ENCODE peak calls at places on chromosomes 1 and 21, in four cellular contexts. One of them, this sample, is unnamed.

GRCh38 chr1:223878598-223879325 is 33.0 kb upstream of the TP53BP2 start:
- DNase-seq in stimulated activated naive CD8-positive, alpha-beta T cell treated with anti-CD3 and anti-CD28 coated beads, Interleukin-15, Interleukin-2, amounts not matched to agents 100 U/mL and 50 U/mL, for 24 hours: no peak
- DNase-seq in activated CD4-positive, alpha-beta T cell treated with anti-CD3 and anti-CD28 coated beads, Interleukin-2, amount 50 U/mL, for 1 hour: no peak
- DNase-seq in GOT3: no peak
- DNase-seq in this sample: no peak

GRCh38 chr1:38000233-38000528 is 5.1 kb downstream of the FHL3 start:
- DNase-seq in stimulated activated naive CD8-positive, alpha-beta T cell treated with anti-CD3 and anti-CD28 coated beads, Interleukin-15, Interleukin-2, amounts not matched to agents 100 U/mL and 50 U/mL, for 24 hours: no peak
- DNase-seq in activated CD4-positive, alpha-beta T cell treated with anti-CD3 and anti-CD28 coated beads, Interleukin-2, amount 50 U/mL, for 1 hour: no peak
- DNase-seq in GOT3: no peak
- DNase-seq in this sample: no peak

GRCh38 chr1:69535490-69535889 is 32.2 kb upstream of the LRRC7 start:
- DNase-seq in stimulated activated naive CD8-positive, alpha-beta T cell treated with anti-CD3 and anti-CD28 coated beads, Interleukin-15, Interleukin-2, amounts not matched to agents 100 U/mL and 50 U/mL, for 24 hours: no peak
- DNase-seq in activated CD4-positive, alpha-beta T cell treated with anti-CD3 and anti-CD28 coated beads, Interleukin-2, amount 50 U/mL, for 1 hour: no peak
- DNase-seq in GOT3: no peak
- DNase-seq in this sample: no peak

GRCh38 chr1:93623875-93624274 is 57.8 kb downstream of the BCAR3 start:
- DNase-seq in stimulated activated naive CD8-positive, alpha-beta T cell treated with anti-CD3 and anti-CD28 coated beads, Interleukin-15, Interleukin-2, amounts not matched to agents 100 U/mL and 50 U/mL, for 24 hours: no peak
- DNase-seq in activated CD4-positive, alpha-beta T cell treated with anti-CD3 and anti-CD28 coated beads, Interleukin-2, amount 50 U/mL, for 1 hour: no peak
- DNase-seq in GOT3: no peak
- DNase-seq in this sample: no peak

GRCh38 chr1:243595527-243596206 is 254.4 kb downstream of the AKT3 start:
- DNase-seq in stimulated activated naive CD8-positive, alpha-beta T cell treated with anti-CD3 and anti-CD28 coated beads, Interleukin-15, Interleukin-2, amounts not matched to agents 100 U/mL and 50 U/mL, for 24 hours: no peak
- DNase-seq in activated CD4-positive, alpha-beta T cell treated with anti-CD3 and anti-CD28 coated beads, Interleukin-2, amount 50 U/mL, for 1 hour: no peak
- DNase-seq in GOT3: no peak
- DNase-seq in this sample: no peak

GRCh38 chr1:2404142-2404889 is 8.0 kb downstream of the PEX10 start:
- DNase-seq in stimulated activated naive CD8-positive, alpha-beta T cell treated with anti-CD3 and anti-CD28 coated beads, Interleukin-15, Interleukin-2, amounts not matched to agents 100 U/mL and 50 U/mL, for 24 hours: no peak
- DNase-seq in activated CD4-positive, alpha-beta T cell treated with anti-CD3 and anti-CD28 coated beads, Interleukin-2, amount 50 U/mL, for 1 hour: no peak
- DNase-seq in GOT3: no peak
- DNase-seq in this sample: no peak

GRCh38 chr1:2255047-2255419 is 26.9 kb downstream of the SKI start:
- DNase-seq in stimulated activated naive CD8-positive, alpha-beta T cell treated with anti-CD3 and anti-CD28 coated beads, Interleukin-15, Interleukin-2, amounts not matched to agents 100 U/mL and 50 U/mL, for 24 hours: no peak
- DNase-seq in activated CD4-positive, alpha-beta T cell treated with anti-CD3 and anti-CD28 coated beads, Interleukin-2, amount 50 U/mL, for 1 hour: no peak
- DNase-seq in GOT3: no peak
- DNase-seq in this sample: no peak

GRCh38 chr1:41455479-41456271 is 28.8 kb downstream of the EDN2 start:
- DNase-seq in stimulated activated naive CD8-positive, alpha-beta T cell treated with anti-CD3 and anti-CD28 coated beads, Interleukin-15, Interleukin-2, amounts not matched to agents 100 U/mL and 50 U/mL, for 24 hours: no peak
- DNase-seq in activated CD4-positive, alpha-beta T cell treated with anti-CD3 and anti-CD28 coated beads, Interleukin-2, amount 50 U/mL, for 1 hour: no peak
- DNase-seq in GOT3: peak; percentile 18
- DNase-seq in this sample: peak; percentile 36

GRCh38 chr21:28280611-28281010 is 712.1 kb downstream of the LTN1 start:
- DNase-seq in stimulated activated naive CD8-positive, alpha-beta T cell treated with anti-CD3 and anti-CD28 coated beads, Interleukin-15, Interleukin-2, amounts not matched to agents 100 U/mL and 50 U/mL, for 24 hours: no peak
- DNase-seq in activated CD4-positive, alpha-beta T cell treated with anti-CD3 and anti-CD28 coated beads, Interleukin-2, amount 50 U/mL, for 1 hour: no peak
- DNase-seq in GOT3: no peak
- DNase-seq in this sample: no peak

GRCh38 chr1:208929575-208929974 is 653.9 kb upstream of the CAMK1G start:
- DNase-seq in stimulated activated naive CD8-positive, alpha-beta T cell treated with anti-CD3 and anti-CD28 coated beads, Interleukin-15, Interleukin-2, amounts not matched to agents 100 U/mL and 50 U/mL, for 24 hours: no peak
- DNase-seq in activated CD4-positive, alpha-beta T cell treated with anti-CD3 and anti-CD28 coated beads, Interleukin-2, amount 50 U/mL, for 1 hour: no peak
- DNase-seq in GOT3: no peak
- DNase-seq in this sample: no peak

GRCh38 chr1:167805041-167805556 is 83.3 kb downstream of the MPZL1 start:
- DNase-seq in stimulated activated naive CD8-positive, alpha-beta T cell treated with anti-CD3 and anti-CD28 coated beads, Interleukin-15, Interleukin-2, amounts not matched to agents 100 U/mL and 50 U/mL, for 24 hours: peak; percentile 24
- DNase-seq in activated CD4-positive, alpha-beta T cell treated with anti-CD3 and anti-CD28 coated beads, Interleukin-2, amount 50 U/mL, for 1 hour: no peak
- DNase-seq in GOT3: no peak
- DNase-seq in this sample: no peak

GRCh38 chr21:29264721-29265120 is 34.0 kb upstream of the BACH1 start:
- DNase-seq in stimulated activated naive CD8-positive, alpha-beta T cell treated with anti-CD3 and anti-CD28 coated beads, Interleukin-15, Interleukin-2, amounts not matched to agents 100 U/mL and 50 U/mL, for 24 hours: no peak
- DNase-seq in activated CD4-positive, alpha-beta T cell treated with anti-CD3 and anti-CD28 coated beads, Interleukin-2, amount 50 U/mL, for 1 hour: no peak
- DNase-seq in GOT3: no peak
- DNase-seq in this sample: no peak

GRCh38 chr1:147201276-147201675 is 23.9 kb downstream of the FMO5 start:
- DNase-seq in stimulated activated naive CD8-positive, alpha-beta T cell treated with anti-CD3 and anti-CD28 coated beads, Interleukin-15, Interleukin-2, amounts not matched to agents 100 U/mL and 50 U/mL, for 24 hours: no peak
- DNase-seq in activated CD4-positive, alpha-beta T cell treated with anti-CD3 and anti-CD28 coated beads, Interleukin-2, amount 50 U/mL, for 1 hour: no peak
- DNase-seq in GOT3: no peak
- DNase-seq in this sample: no peak

GRCh38 chr1:221741364-221741970 is 422 bp downstream of the DUSP10 start:
- DNase-seq in stimulated activated naive CD8-positive, alpha-beta T cell treated with anti-CD3 and anti-CD28 coated beads, Interleukin-15, Interleukin-2, amounts not matched to agents 100 U/mL and 50 U/mL, for 24 hours: peak; percentile 32
- DNase-seq in activated CD4-positive, alpha-beta T cell treated with anti-CD3 and anti-CD28 coated beads, Interleukin-2, amount 50 U/mL, for 1 hour: no peak
- DNase-seq in GOT3: no peak
- DNase-seq in this sample: no peak

GRCh38 chr1:67485046-67485811 is 55.0 kb upstream of the SERBP1 start:
- DNase-seq in stimulated activated naive CD8-positive, alpha-beta T cell treated with anti-CD3 and anti-CD28 coated beads, Interleukin-15, Interleukin-2, amounts not matched to agents 100 U/mL and 50 U/mL, for 24 hours: no peak
- DNase-seq in activated CD4-positive, alpha-beta T cell treated with anti-CD3 and anti-CD28 coated beads, Interleukin-2, amount 50 U/mL, for 1 hour: no peak
- DNase-seq in GOT3: no peak
- DNase-seq in this sample: no peak

GRCh38 chr1:111199881-111200801 is at the start of gene DENND2D:
- DNase-seq in stimulated activated naive CD8-positive, alpha-beta T cell treated with anti-CD3 and anti-CD28 coated beads, Interleukin-15, Interleukin-2, amounts not matched to agents 100 U/mL and 50 U/mL, for 24 hours: peak; percentile 76
- DNase-seq in activated CD4-positive, alpha-beta T cell treated with anti-CD3 and anti-CD28 coated beads, Interleukin-2, amount 50 U/mL, for 1 hour: peak; percentile 61
- DNase-seq in GOT3: no peak
- DNase-seq in this sample: no peak

GRCh38 chr1:203116048-203116810 is 11.3 kb upstream of the ADORA1 start:
- DNase-seq in stimulated activated naive CD8-positive, alpha-beta T cell treated with anti-CD3 and anti-CD28 coated beads, Interleukin-15, Interleukin-2, amounts not matched to agents 100 U/mL and 50 U/mL, for 24 hours: no peak
- DNase-seq in activated CD4-positive, alpha-beta T cell treated with anti-CD3 and anti-CD28 coated beads, Interleukin-2, amount 50 U/mL, for 1 hour: no peak
- DNase-seq in GOT3: no peak
- DNase-seq in this sample: no peak

GRCh38 chr1:118636004-118636403 is 352.1 kb downstream of the TBX15 start:
- DNase-seq in stimulated activated naive CD8-positive, alpha-beta T cell treated with anti-CD3 and anti-CD28 coated beads, Interleukin-15, Interleukin-2, amounts not matched to agents 100 U/mL and 50 U/mL, for 24 hours: no peak
- DNase-seq in activated CD4-positive, alpha-beta T cell treated with anti-CD3 and anti-CD28 coated beads, Interleukin-2, amount 50 U/mL, for 1 hour: no peak
- DNase-seq in GOT3: no peak
- DNase-seq in this sample: no peak

GRCh38 chr1:61588736-61589381 is 136.1 kb downstream of the TM2D1 start:
- DNase-seq in stimulated activated naive CD8-positive, alpha-beta T cell treated with anti-CD3 and anti-CD28 coated beads, Interleukin-15, Interleukin-2, amounts not matched to agents 100 U/mL and 50 U/mL, for 24 hours: peak; percentile 64
- DNase-seq in activated CD4-positive, alpha-beta T cell treated with anti-CD3 and anti-CD28 coated beads, Interleukin-2, amount 50 U/mL, for 1 hour: peak; percentile 42
- DNase-seq in GOT3: no peak
- DNase-seq in this sample: no peak

GRCh38 chr1:112209493-112209892 is 186.5 kb upstream of the CTTNBP2NL start:
- DNase-seq in stimulated activated naive CD8-positive, alpha-beta T cell treated with anti-CD3 and anti-CD28 coated beads, Interleukin-15, Interleukin-2, amounts not matched to agents 100 U/mL and 50 U/mL, for 24 hours: no peak
- DNase-seq in activated CD4-positive, alpha-beta T cell treated with anti-CD3 and anti-CD28 coated beads, Interleukin-2, amount 50 U/mL, for 1 hour: no peak
- DNase-seq in GOT3: no peak
- DNase-seq in this sample: no peak

GRCh38 chr1:27004471-27005165 is 8.0 kb downstream of the TENT5B start:
- DNase-seq in stimulated activated naive CD8-positive, alpha-beta T cell treated with anti-CD3 and anti-CD28 coated beads, Interleukin-15, Interleukin-2, amounts not matched to agents 100 U/mL and 50 U/mL, for 24 hours: no peak
- DNase-seq in activated CD4-positive, alpha-beta T cell treated with anti-CD3 and anti-CD28 coated beads, Interleukin-2, amount 50 U/mL, for 1 hour: no peak
- DNase-seq in GOT3: no peak
- DNase-seq in this sample: no peak

GRCh38 chr1:27399251-27399885 is 6.9 kb downstream of the GPR3 start:
- DNase-seq in stimulated activated naive CD8-positive, alpha-beta T cell treated with anti-CD3 and anti-CD28 coated beads, Interleukin-15, Interleukin-2, amounts not matched to agents 100 U/mL and 50 U/mL, for 24 hours: no peak
- DNase-seq in activated CD4-positive, alpha-beta T cell treated with anti-CD3 and anti-CD28 coated beads, Interleukin-2, amount 50 U/mL, for 1 hour: no peak
- DNase-seq in GOT3: no peak
- DNase-seq in this sample: no peak

GRCh38 chr1:74344396-74344795 is 109.2 kb downstream of the TNNI3K start:
- DNase-seq in stimulated activated naive CD8-positive, alpha-beta T cell treated with anti-CD3 and anti-CD28 coated beads, Interleukin-15, Interleukin-2, amounts not matched to agents 100 U/mL and 50 U/mL, for 24 hours: no peak
- DNase-seq in activated CD4-positive, alpha-beta T cell treated with anti-CD3 and anti-CD28 coated beads, Interleukin-2, amount 50 U/mL, for 1 hour: no peak
- DNase-seq in GOT3: no peak
- DNase-seq in this sample: no peak